ENCODE peak calls at places on chromosomes 2 and 18, in eight cellular contexts. L is SJSA1; I is prostate gland; E is psoas muscle; V is pancreas; T is upper lobe of right lung; K is Peyer's patch; W is effector memory CD4-positive, alpha-beta T cell. M is an unnamed sample.

GRCh38 chr2:158232476-158232875 is 130.8 kb downstream of the UPP2 start:
- DNase-seq in L (peak; percentile 36), I (no peak), E (no peak), V (no peak), T (no peak), K (no peak), W (no peak), M (no peak)

GRCh38 chr2:27194538-27195354 is 17.1 kb upstream of the ATRAID start:
- DNase-seq in L (peak; percentile 81), I (no peak), E (no peak), V (no peak), T (no peak), K (no peak), W (no peak), M (no peak)

GRCh38 chr18:58005036-58005435 is 39.0 kb upstream of the NEDD4L start:
- DNase-seq in L (no peak), I (no peak), E (no peak), V (no peak), T (no peak), K (no peak), W (no peak), M (no peak)

GRCh38 chr2:128057334-128057733 is 29.5 kb upstream of the SAP130 start:
- DNase-seq in L (no peak), I (no peak), E (no peak), V (no peak), T (no peak), K (no peak), W (no peak), M (no peak)

GRCh38 chr2:121748202-121748601 is 7.2 kb upstream of the TSN start:
- DNase-seq in L (no peak), I (no peak), E (no peak), V (no peak), T (no peak), K (no peak), W (no peak), M (no peak)

GRCh38 chr18:13256444-13257305 is 38.1 kb downstream of the LDLRAD4 start:
- DNase-seq in L (no peak), I (no peak), E (no peak), V (no peak), T (peak; percentile 21), K (no peak), W (no peak), M (no peak)

GRCh38 chr2:20925265-20925889 is 102.5 kb upstream of the LDAH start:
- DNase-seq in L (peak; percentile 7), I (no peak), E (no peak), V (no peak), T (no peak), K (no peak), W (no peak), M (no peak)

GRCh38 chr2:162974771-162975170 is 136.2 kb upstream of the KCNH7 start:
- DNase-seq in L (no peak), I (no peak), E (no peak), V (no peak), T (no peak), K (no peak), W (no peak), M (no peak)

GRCh38 chr2:69692424-69692823 is 48.9 kb upstream of the AAK1 start:
- DNase-seq in L (no peak), I (no peak), E (no peak), V (no peak), T (no peak), K (no peak), W (no peak), M (no peak)

GRCh38 chr18:2027026-2027425 is 544.3 kb downstream of the METTL4 start:
- DNase-seq in L (no peak), I (no peak), E (no peak), V (no peak), T (no peak), K (no peak), W (no peak), M (no peak)

GRCh38 chr2:59389240-59389639 is 1148.1 kb upstream of the FANCL start:
- DNase-seq in L (no peak), I (peak; percentile 54), E (no peak), V (no peak), T (no peak), K (no peak), W (no peak), M (no peak)

GRCh38 chr2:52445720-52446119 is 1321.9 kb upstream of the CHAC2 start:
- DNase-seq in L (no peak), I (no peak), E (no peak), V (no peak), T (no peak), K (no peak), W (no peak), M (no peak)

GRCh38 chr2:177806025-177806424 is 266.6 kb downstream of the PDE11A start:
- DNase-seq in L (no peak), I (no peak), E (no peak), V (no peak), T (no peak), K (no peak), W (no peak), M (no peak)

GRCh38 chr2:72128059-72128842 is 19.4 kb downstream of the CYP26B1 start:
- DNase-seq in L (no peak), I (no peak), E (no peak), V (no peak), T (no peak), K (no peak), W (no peak), M (no peak)

GRCh38 chr18:75216212-75216925 is 5.8 kb downstream of the TSHZ1 start:
- DNase-seq in L (no peak), I (no peak), E (no peak), V (no peak), T (no peak), K (no peak), W (no peak), M (peak; percentile 66)

GRCh38 chr2:167783266-167784070 is 463.9 kb downstream of the STK39 start:
- DNase-seq in L (no peak), I (no peak), E (peak; percentile 58), V (no peak), T (no peak), K (no peak), W (no peak), M (no peak)

GRCh38 chr2:156310773-156311172 is 21.7 kb downstream of the NR4A2 start:
- DNase-seq in L (no peak), I (no peak), E (no peak), V (no peak), T (no peak), K (no peak), W (no peak), M (no peak)

GRCh38 chr2:133975135-133975534 is 278.7 kb upstream of the MGAT5 start:
- DNase-seq in L (no peak), I (no peak), E (no peak), V (no peak), T (no peak), K (no peak), W (no peak), M (no peak)

GRCh38 chr2:215536476-215536875 is 100.6 kb upstream of the FN1 start:
- DNase-seq in L (peak; percentile 70), I (no peak), E (no peak), V (no peak), T (no peak), K (no peak), W (no peak), M (no peak)

GRCh38 chr2:3488768-3489448 is 30.4 kb downstream of the ADI1 start:
- DNase-seq in L (no peak), I (no peak), E (peak; percentile 28), V (no peak), T (peak; percentile 50), K (no peak), W (no peak), M (no peak)

DNA sequence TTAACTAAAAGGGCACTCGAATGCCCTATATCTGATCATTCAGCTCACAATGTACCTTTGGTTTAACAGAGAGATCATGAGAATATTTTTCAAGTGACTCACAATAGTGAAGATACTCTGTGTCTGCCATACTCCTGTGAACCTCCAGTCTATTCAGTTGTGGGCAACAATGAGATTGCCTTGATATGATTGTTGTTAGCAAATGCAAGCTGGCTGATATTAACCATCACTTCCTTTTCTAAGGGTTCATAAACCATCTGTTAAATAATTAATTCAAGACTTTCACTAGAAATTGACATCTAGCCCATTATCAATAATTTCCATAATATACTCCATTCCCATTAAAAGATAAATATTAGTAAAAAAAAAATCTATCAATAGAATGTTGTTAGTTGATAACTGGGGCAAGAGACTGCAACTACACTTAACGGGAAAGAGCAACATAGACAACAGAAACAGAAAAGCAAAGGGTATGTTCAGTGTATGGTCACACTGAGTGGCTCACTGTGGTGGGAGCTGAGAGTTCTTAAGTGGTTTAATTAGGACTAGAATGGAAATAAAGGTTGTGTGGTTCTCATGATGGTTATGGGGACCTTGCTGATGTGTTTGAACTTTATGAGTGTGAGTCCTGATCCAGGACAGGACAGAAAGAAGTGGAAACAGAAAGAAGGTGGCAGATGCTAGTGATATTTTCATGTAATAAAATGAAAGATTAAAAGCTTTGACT is 11.9 kb downstream of the IL18RAP start:
- DNase-seq in L (no peak), I (no peak), E (no peak), V (no peak), T (no peak), K (no peak), W (no peak), M (no peak)
- H3K27ac ChIP-seq in L (no peak overlapping the region), I (no peak overlapping the region), E (no peak overlapping the region), V (no peak overlapping the region), T (no peak overlapping the region), K (no peak overlapping the region), W (no peak overlapping the region), M (no peak overlapping the region)

DNA sequence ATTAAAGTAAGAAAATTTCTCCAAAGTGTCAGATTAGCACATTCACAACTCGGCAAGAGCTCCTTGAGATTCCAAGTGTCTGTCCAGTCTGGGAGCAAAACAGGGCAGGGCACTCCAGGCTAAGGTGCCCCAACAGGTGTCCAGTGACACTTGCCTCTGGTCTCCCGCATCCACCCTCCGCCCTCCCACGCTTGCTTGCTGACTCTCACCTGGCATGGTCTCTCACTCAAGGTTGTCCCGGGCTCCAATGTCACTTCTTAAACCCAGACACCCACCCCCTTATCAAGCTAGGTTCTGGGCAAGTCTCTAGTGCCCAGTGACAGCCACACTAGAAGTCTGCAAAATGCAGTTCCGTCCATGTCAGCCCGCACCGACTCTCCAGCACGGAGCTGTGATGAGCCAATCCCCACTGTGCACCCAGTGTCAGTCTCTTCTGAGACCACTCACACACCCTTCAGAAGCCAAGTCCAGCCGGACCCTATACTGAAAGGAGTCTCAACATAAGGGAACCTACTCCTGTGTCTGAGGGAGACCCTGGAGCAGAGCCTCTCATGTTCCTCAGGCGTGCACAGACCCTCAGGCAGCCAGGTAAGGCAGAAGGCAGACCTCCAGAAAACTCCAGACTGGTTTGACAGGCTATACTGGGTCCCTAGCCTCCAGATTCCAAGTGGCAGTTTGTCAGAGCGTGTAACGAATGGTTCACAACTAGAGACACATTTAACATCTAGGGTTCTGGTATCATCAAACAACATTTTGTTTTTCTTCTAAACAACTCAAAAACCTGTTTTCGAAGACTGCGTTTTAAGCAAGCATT is 45.6 kb downstream of the HDLBP start:
- DNase-seq in L (no peak), I (peak; percentile 45), E (no peak), V (no peak), T (peak; percentile 74), K (no peak), W (no peak), M (no peak)
- H3K4me3 ChIP-seq in L (no peak overlapping the region), I (peak overlapping the region; percentile 100), E (no peak overlapping the region), V (peak overlapping the region; percentile 95), T (no peak overlapping the region), K (no peak overlapping the region), W (no peak overlapping the region), M (no peak overlapping the region)

GRCh38 chr2:159797468-159798375 is at the start of gene CD302:
- DNase-seq in L (peak; percentile 67), I (peak; percentile 43), E (peak; percentile 83), V (peak; percentile 76), T (peak; percentile 93), K (peak; percentile 74), W (no peak), M (no peak)
- H3K27ac ChIP-seq in L (peak within 1 kb of the TSS; percentile 10), I (peak within 1 kb of the TSS; percentile 55), E (peak within 1 kb of the TSS; percentile 60), V (peak within 1 kb of the TSS; percentile 26), T (peak within 1 kb of the TSS; percentile 97), K (peak within 1 kb of the TSS; percentile 66), W (no peak within 1 kb of the TSS), M (no peak within 1 kb of the TSS)

GRCh38 chr2:104857262-104858221 is 3.6 kb downstream of the POU3F3 start:
- DNase-seq in L (no peak), I (no peak), E (no peak), V (no peak), T (no peak), K (no peak), W (no peak), M (no peak)
- H3K4me3 ChIP-seq in L (no peak overlapping the region), I (no peak overlapping the region), E (no peak overlapping the region), V (peak overlapping the region; percentile 18), T (no peak overlapping the region), K (no peak overlapping the region), W (peak overlapping the region; percentile 39), M (no peak overlapping the region)